ENCODE peak calls at places on chromosomes 13 and 19, in five cellular contexts. D is OCI-LY7; W is stimulated activated CD4-positive, alpha-beta T cell treated with anti-CD3 and anti-CD28 coated beads, Interleukin-15, amount 100 ng/mL, for 1 hour; E is NCI-H1694; T is GOT3. M is an unnamed sample.

GRCh38 chr19:10328558-10329429 is 4.5 kb downstream of the RAVER1 start:
- DNase-seq in D (no peak), W (no peak), E (no peak), T (no peak), M (no peak)

GRCh38 chr19:49977111-49977510 is 16.1 kb upstream of the SIGLEC11 start:
- DNase-seq in D (no peak), W (no peak), E (no peak), T (no peak), M (no peak)

GRCh38 chr13:111893071-111893606 is 173.8 kb upstream of the SOX1 start:
- DNase-seq in D (no peak), W (no peak), E (no peak), T (no peak), M (no peak)

GRCh38 chr19:30131246-30131645 is 189.2 kb downstream of the URI1 start:
- DNase-seq in D (no peak), W (no peak), E (no peak), T (no peak), M (no peak)

GRCh38 chr13:42420304-42420703 is 148.4 kb downstream of the AKAP11 start:
- DNase-seq in D (no peak), W (peak), E (no peak), T (no peak), M (no peak)

GRCh38 chr13:100573121-100573520 is 15.5 kb downstream of the GGACT start:
- DNase-seq in D (peak), W (peak), E (peak), T (no peak), M (peak)

GRCh38 chr13:110554227-110554836 is 7.2 kb downstream of the RAB20 start:
- DNase-seq in D (no peak), W (no peak), E (no peak), T (no peak), M (no peak)

GRCh38 chr19:1066748-1067340 is at the start of gene ARHGAP45:
- DNase-seq in D (peak), W (peak), E (no peak), T (no peak), M (no peak)

GRCh38 chr19:38369584-38369983 is 4.8 kb upstream of the PSMD8 start:
- DNase-seq in D (no peak), W (no peak), E (no peak), T (no peak), M (no peak)

GRCh38 chr19:19062454-19063182 is 1.2 kb upstream of the SLC25A42 start:
- DNase-seq in D (peak), W (no peak), E (no peak), T (no peak), M (no peak)

M was measured in NCI-H187.